ENCODE peak calls at places on chromosomes 13 and 19, in seven cellular contexts. U, P, J, C, Z, G and K are unnamed samples.

GRCh38 chr19:31350693-31351211 is 1.5 kb upstream of the TSHZ3 start:
- DNase-seq in J (no peak), P (peak; percentile 63), G (peak; percentile 76), U (no peak), C (no peak), Z (no peak), K (peak; percentile 53)

GRCh38 chr13:30477346-30478235 is 11.9 kb upstream of the HMGB1 start:
- DNase-seq in Z (no peak), P (no peak), G (no peak), J (no peak), C (no peak), U (no peak), K (no peak)

GRCh38 chr13:56864451-56864850 is 276.3 kb upstream of the PRR20A start:
- DNase-seq in P (peak; percentile 9), J (no peak), C (no peak), Z (no peak), U (no peak), G (no peak), K (no peak)

GRCh38 chr19:46271488-46272197 is 25.2 kb upstream of the HIF3A start:
- DNase-seq in C (no peak), G (no peak), Z (peak; percentile 50), J (no peak), P (peak; percentile 100), U (no peak), K (peak; percentile 84)

GRCh38 chr19:17052439-17052838 is 22.8 kb downstream of the HAUS8 start:
- DNase-seq in P (peak; percentile 44), Z (no peak), J (no peak), U (no peak), G (peak; percentile 48), C (peak; percentile 47), K (peak; percentile 20)

GRCh38 chr19:40363128-40363527 is 14.6 kb downstream of the PLD3 start:
- DNase-seq in C (no peak), U (no peak), Z (no peak), G (no peak), P (no peak), J (no peak), K (no peak)

GRCh38 chr13:59766236-59766635 is 397.5 kb downstream of the DIAPH3 start:
- DNase-seq in J (no peak), Z (no peak), U (no peak), P (no peak), G (no peak), C (no peak), K (no peak)

GRCh38 chr13:24092108-24092507 is 68.4 kb upstream of the SPATA13 start:
- DNase-seq in Z (no peak), G (no peak), U (no peak), C (no peak), J (no peak), P (no peak), K (no peak)

GRCh38 chr13:83215627-83216026 is 666.6 kb downstream of the SLITRK1 start:
- DNase-seq in Z (peak; percentile 39), C (no peak), U (no peak), P (peak; percentile 72), J (no peak), G (no peak), K (peak; percentile 72)

GRCh38 chr19:8302357-8302691 is 5.8 kb downstream of the CD320 start:
- DNase-seq in P (no peak), G (no peak), C (no peak), U (peak; percentile 65), Z (no peak), J (no peak), K (no peak)

GRCh38 chr13:84121456-84121855 is 239.2 kb upstream of the SLITRK1 start:
- DNase-seq in C (no peak), Z (no peak), J (no peak), U (no peak), P (peak; percentile 12), G (peak; percentile 8), K (no peak)

GRCh38 chr19:40348961-40349507 is 539 bp downstream of the PLD3 start:
- DNase-seq in Z (peak; percentile 28), P (peak; percentile 60), C (peak; percentile 6), G (no peak), U (no peak), J (peak; percentile 63), K (no peak)

GRCh38 chr19:45976180-45976579 is 2.5 kb upstream of the NOVA2 start:
- DNase-seq in C (no peak), P (peak; percentile 17), Z (no peak), U (no peak), G (no peak), J (peak; percentile 29), K (no peak)

GRCh38 chr13:27622102-27622820 is 569 bp downstream of the POLR1D start:
- DNase-seq in P (no peak), C (peak; percentile 5), U (no peak), J (no peak), Z (no peak), G (no peak), K (no peak)

GRCh38 chr13:31946091-31946770 is 85.3 kb upstream of the FRY start:
- DNase-seq in C (no peak), J (no peak), P (peak; percentile 33), U (no peak), G (no peak), Z (peak; percentile 77), K (no peak)

GRCh38 chr19:39824143-39825092 is 9.5 kb downstream of the DYRK1B start:
- DNase-seq in J (peak; percentile 97), U (peak; percentile 88), Z (peak; percentile 77), C (no peak), G (peak; percentile 77), P (peak; percentile 92), K (peak; percentile 78)

GRCh38 chr13:97548138-97548537 is 114.2 kb downstream of the RAP2A start:
- DNase-seq in U (no peak), P (no peak), Z (no peak), J (no peak), C (peak; percentile 33), G (no peak), K (no peak)

GRCh38 chr19:28526042-28526441 is 686.9 kb downstream of the UQCRFS1 start:
- DNase-seq in Z (no peak), G (no peak), P (no peak), J (no peak), C (no peak), U (no peak), K (no peak)

GRCh38 chr13:37729876-37730275 is 131.3 kb upstream of the POSTN start:
- DNase-seq in Z (no peak), P (no peak), U (no peak), G (no peak), C (no peak), J (no peak), K (no peak)

GRCh38 chr13:48437381-48437780 is 24.5 kb upstream of the LPAR6 start:
- DNase-seq in P (peak; percentile 70), G (no peak), J (peak; percentile 10), U (no peak), C (peak; percentile 70), Z (no peak), K (no peak)

GRCh38 chr19:40378509-40378908 is 11.5 kb downstream of the HIPK4 start:
- DNase-seq in U (no peak), G (no peak), Z (no peak), C (no peak), P (no peak), J (no peak), K (no peak)

GRCh38 chr19:19453129-19453461 is 47.6 kb downstream of the GATAD2A start:
- DNase-seq in G (no peak), J (no peak), Z (no peak), C (no peak), U (no peak), P (no peak), K (no peak)

GRCh38 chr19:37992761-37993160 is 85.8 kb downstream of the SIPA1L3 start:
- DNase-seq in C (no peak), Z (no peak), J (no peak), U (no peak), P (no peak), G (no peak), K (no peak)

GRCh38 chr13:96003304-96003703 is 49.9 kb downstream of the UGGT2 start:
- DNase-seq in U (no peak), C (no peak), J (no peak), Z (no peak), G (no peak), P (peak; percentile 16), K (no peak)

GRCh38 chr13:112001571-112001970 is 65.4 kb upstream of the SOX1 start:
- DNase-seq in P (no peak), Z (no peak), J (no peak), C (no peak), G (no peak), U (no peak), K (no peak)

GRCh38 chr13:51844862-51845573 is at the start of gene TMEM272:
- DNase-seq in Z (no peak), C (no peak), J (no peak), P (peak; percentile 20), U (peak; percentile 79), G (peak; percentile 79), K (peak; percentile 23)

GRCh38 chr13:66660013-66660804 is 569.9 kb downstream of the PCDH9 start:
- DNase-seq in Z (no peak), C (no peak), G (no peak), U (no peak), P (peak; percentile 80), J (no peak), K (peak; percentile 80)

GRCh38 chr13:41605319-41606285 is 148.3 kb downstream of the RGCC start:
- DNase-seq in J (no peak), U (no peak), Z (no peak), C (no peak), P (peak; percentile 12), G (no peak), K (no peak)

GRCh38 chr19:29622191-29623070 is 16.3 kb downstream of the POP4 start:
- DNase-seq in U (no peak), Z (no peak), J (no peak), G (no peak), P (no peak), C (no peak), K (no peak)

GRCh38 chr19:58581227-58582141 is 8.3 kb upstream of the MZF1 start:
- DNase-seq in U (peak; percentile 80), Z (peak; percentile 49), J (no peak), G (peak; percentile 91), C (peak; percentile 72), P (peak; percentile 70), K (peak; percentile 19)

GRCh38 chr19:13149628-13150186 is 468 bp downstream of the STX10 start:
- DNase-seq in G (peak; percentile 63), Z (no peak), P (peak; percentile 58), C (peak; percentile 69), J (no peak), U (no peak), K (no peak)

GRCh38 chr13:48975101-48975925 is at the start of gene FNDC3A:
- DNase-seq in P (peak; percentile 71), G (peak; percentile 86), C (peak; percentile 62), J (peak; percentile 55), Z (peak; percentile 12), U (no peak), K (peak; percentile 38)

GRCh38 chr19:39325778-39326680 is 5.4 kb upstream of the LRFN1 start:
- DNase-seq in C (no peak), P (no peak), J (no peak), Z (no peak), G (no peak), U (no peak), K (no peak)